ENCODE peak calls at places on chromosomes 5 and 9, in four cellular contexts. One of them, this sample, is unnamed.

GRCh38 chr9:133960568-133961129 is 31.5 kb downstream of the VAV2 start:
- DNase-seq in MM.1S: no peak
- DNase-seq in coronary artery: no peak
- DNase-seq in RWPE1: peak; percentile 39
- DNase-seq in this sample: no peak

GRCh38 chr5:16866795-16867584 is 69.1 kb downstream of the MYO10 start:
- DNase-seq in MM.1S: no peak
- DNase-seq in coronary artery: peak; percentile 79
- DNase-seq in RWPE1: no peak
- DNase-seq in this sample: no peak

GRCh38 chr5:59189482-59189881 is 606.6 kb downstream of the RAB3C start:
- DNase-seq in MM.1S: no peak
- DNase-seq in coronary artery: no peak
- DNase-seq in RWPE1: no peak
- DNase-seq in this sample: no peak

GRCh38 chr9:122498883-122499288 is 11.7 kb upstream of the OR1J2 start:
- DNase-seq in coronary artery: no peak
- DNase-seq in MM.1S: peak; percentile 56
- DNase-seq in RWPE1: peak; percentile 79
- DNase-seq in this sample: peak; percentile 3

GRCh38 chr5:180593446-180594206 is 2.3 kb upstream of the SCGB3A1 start:
- DNase-seq in coronary artery: no peak
- DNase-seq in MM.1S: no peak
- DNase-seq in RWPE1: no peak
- DNase-seq in this sample: no peak

GRCh38 chr9:104984541-104984940 is 56.6 kb upstream of the ABCA1 start:
- DNase-seq in RWPE1: no peak
- DNase-seq in MM.1S: no peak
- DNase-seq in coronary artery: no peak
- DNase-seq in this sample: no peak

GRCh38 chr9:115551396-115551795 is 433.4 kb upstream of the TNC start:
- DNase-seq in MM.1S: no peak
- DNase-seq in RWPE1: no peak
- DNase-seq in coronary artery: no peak
- DNase-seq in this sample: no peak

GRCh38 chr9:3954228-3954949 is 345.5 kb downstream of the GLIS3 start:
- DNase-seq in MM.1S: no peak
- DNase-seq in RWPE1: no peak
- DNase-seq in coronary artery: no peak
- DNase-seq in this sample: no peak

GRCh38 chr5:1536298-1537165 is 12.8 kb upstream of the LPCAT1 start:
- DNase-seq in coronary artery: peak; percentile 54
- DNase-seq in RWPE1: peak; percentile 45
- DNase-seq in MM.1S: peak; percentile 62
- DNase-seq in this sample: no peak

GRCh38 chr9:137431416-137431931 is 8.3 kb downstream of the NOXA1 start:
- DNase-seq in coronary artery: no peak
- DNase-seq in RWPE1: no peak
- DNase-seq in MM.1S: no peak
- DNase-seq in this sample: no peak

GRCh38 chr9:136190237-136190601 is 14.7 kb downstream of the LHX3 start:
- DNase-seq in MM.1S: no peak
- DNase-seq in coronary artery: no peak
- DNase-seq in RWPE1: no peak
- DNase-seq in this sample: no peak

GRCh38 chr5:96146675-96147074 is 185.0 kb upstream of the ELL2 start:
- DNase-seq in coronary artery: no peak
- DNase-seq in RWPE1: peak; percentile 39
- DNase-seq in MM.1S: no peak
- DNase-seq in this sample: no peak

GRCh38 chr9:95009459-95009858 is 283.0 kb downstream of the AOPEP start:
- DNase-seq in coronary artery: no peak
- DNase-seq in MM.1S: no peak
- DNase-seq in RWPE1: no peak
- DNase-seq in this sample: no peak

GRCh38 chr9:116020801-116021200 is 132.8 kb upstream of the PAPPA start:
- DNase-seq in MM.1S: no peak
- DNase-seq in coronary artery: no peak
- DNase-seq in RWPE1: no peak
- DNase-seq in this sample: no peak

GRCh38 chr5:16484081-16484480 is 18.5 kb upstream of the ZNF622 start:
- DNase-seq in coronary artery: no peak
- DNase-seq in MM.1S: no peak
- DNase-seq in RWPE1: no peak
- DNase-seq in this sample: no peak

GRCh38 chr9:16202913-16203734 is 650.3 kb downstream of the CCDC171 start:
- DNase-seq in RWPE1: peak; percentile 91
- DNase-seq in MM.1S: no peak
- DNase-seq in coronary artery: no peak
- DNase-seq in this sample: peak; percentile 80

GRCh38 chr9:96442491-96442890 is 7.5 kb upstream of the HABP4 start:
- DNase-seq in MM.1S: no peak
- DNase-seq in RWPE1: no peak
- DNase-seq in coronary artery: no peak
- DNase-seq in this sample: no peak

GRCh38 chr5:50406874-50407273 is 34.2 kb downstream of the EMB start:
- DNase-seq in coronary artery: no peak
- DNase-seq in RWPE1: peak; percentile 21
- DNase-seq in MM.1S: no peak
- DNase-seq in this sample: no peak

GRCh38 chr9:70421020-70421271 is 6.5 kb upstream of the KLF9 start:
- DNase-seq in RWPE1: peak; percentile 16
- DNase-seq in coronary artery: no peak
- DNase-seq in MM.1S: no peak
- DNase-seq in this sample: no peak

GRCh38 chr9:112970939-112971338 is 41.1 kb downstream of the ZNF883 start:
- DNase-seq in MM.1S: no peak
- DNase-seq in RWPE1: peak; percentile 25
- DNase-seq in coronary artery: no peak
- DNase-seq in this sample: no peak

DNA sequence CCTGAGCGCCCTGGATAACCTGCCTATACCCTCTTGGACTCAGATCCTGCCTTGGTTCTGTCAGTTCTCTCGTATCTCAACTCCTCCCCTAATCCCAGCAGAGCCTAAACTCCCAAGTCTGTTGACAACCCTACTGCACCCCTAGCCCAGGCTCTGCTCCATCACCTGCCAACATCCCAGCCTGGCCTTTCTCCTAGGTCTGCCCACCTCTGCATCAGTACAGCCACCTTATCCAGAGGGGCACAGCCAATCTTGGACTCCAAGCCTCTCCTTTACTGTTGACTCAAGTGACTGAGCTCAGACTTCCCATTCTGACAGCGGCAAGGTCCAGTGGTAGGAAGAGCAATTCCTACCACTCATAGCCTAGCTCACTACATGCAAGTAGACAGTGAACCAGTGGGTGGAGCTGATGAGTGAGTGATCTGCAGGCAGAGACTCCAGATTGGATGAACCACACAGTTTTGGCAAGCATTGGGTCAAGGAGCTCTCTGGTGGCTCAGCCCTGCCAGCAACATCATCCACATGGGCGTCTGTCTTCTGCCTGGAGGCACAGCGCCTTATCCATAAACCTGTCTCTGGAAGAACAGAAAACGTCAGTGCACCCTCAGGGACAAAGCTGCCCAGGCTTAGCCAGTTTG is 26.5 kb downstream of the TRMO start:
- DNase-seq in coronary artery: no peak
- DNase-seq in MM.1S: peak; percentile 16
- DNase-seq in RWPE1: peak; percentile 35
- DNase-seq in this sample: no peak
- TF ChIP-seq CTCF in coronary artery: no peak
- TF ChIP-seq CTCF in MM.1S: peak; percentile 36
- TF ChIP-seq CTCF in RWPE1: no peak
- TF ChIP-seq CTCF in this sample: no peak

GRCh38 chr9:93587651-93588347 is 11.4 kb downstream of the PHF2 start:
- DNase-seq in MM.1S: no peak
- DNase-seq in coronary artery: peak; percentile 55
- DNase-seq in RWPE1: no peak
- DNase-seq in this sample: no peak
- TF ChIP-seq CTCF in MM.1S: no peak
- TF ChIP-seq CTCF in coronary artery: no peak
- TF ChIP-seq CTCF in RWPE1: no peak
- TF ChIP-seq CTCF in this sample: peak; percentile 11

GRCh38 chr9:108108290-108108689 is 618.7 kb upstream of the KLF4 start:
- DNase-seq in RWPE1: no peak
- DNase-seq in coronary artery: no peak
- DNase-seq in MM.1S: no peak
- DNase-seq in this sample: no peak

GRCh38 chr9:108105885-108106284 is 616.3 kb upstream of the KLF4 start:
- DNase-seq in MM.1S: no peak
- DNase-seq in RWPE1: no peak
- DNase-seq in coronary artery: no peak
- DNase-seq in this sample: no peak

GRCh38 chr9:108103294-108103693 is 613.7 kb upstream of the KLF4 start:
- DNase-seq in MM.1S: no peak
- DNase-seq in coronary artery: no peak
- DNase-seq in RWPE1: no peak
- DNase-seq in this sample: peak; percentile 11

GRCh38 chr9:108101410-108101809 is 611.8 kb upstream of the KLF4 start:
- DNase-seq in coronary artery: no peak
- DNase-seq in MM.1S: no peak
- DNase-seq in RWPE1: no peak
- DNase-seq in this sample: no peak

DNA sequence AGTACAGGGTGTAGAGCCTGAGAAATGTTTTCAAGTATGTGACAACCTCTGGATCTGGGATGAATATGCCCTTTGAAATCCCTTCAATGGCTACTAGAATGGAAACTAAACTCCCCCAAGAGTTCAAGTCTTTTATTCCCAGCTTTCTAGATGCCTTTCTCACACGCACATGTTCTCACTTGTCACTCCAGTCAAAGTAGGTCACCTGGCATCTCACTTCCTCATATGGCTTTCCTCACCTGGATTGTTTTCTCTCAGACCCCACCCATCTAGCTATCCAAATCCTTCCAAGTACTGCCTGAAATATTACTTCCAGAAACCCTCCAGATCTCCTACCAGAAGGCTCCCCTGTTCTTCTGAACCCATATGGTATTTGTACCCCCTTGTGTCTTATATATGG is 615.4 kb upstream of the KLF4 start:
- DNase-seq in coronary artery: no peak
- DNase-seq in MM.1S: no peak
- DNase-seq in RWPE1: no peak
- DNase-seq in this sample: no peak
- TF ChIP-seq CTCF in coronary artery: no peak
- TF ChIP-seq CTCF in MM.1S: no peak
- TF ChIP-seq CTCF in RWPE1: no peak
- TF ChIP-seq CTCF in this sample: no peak

DNA sequence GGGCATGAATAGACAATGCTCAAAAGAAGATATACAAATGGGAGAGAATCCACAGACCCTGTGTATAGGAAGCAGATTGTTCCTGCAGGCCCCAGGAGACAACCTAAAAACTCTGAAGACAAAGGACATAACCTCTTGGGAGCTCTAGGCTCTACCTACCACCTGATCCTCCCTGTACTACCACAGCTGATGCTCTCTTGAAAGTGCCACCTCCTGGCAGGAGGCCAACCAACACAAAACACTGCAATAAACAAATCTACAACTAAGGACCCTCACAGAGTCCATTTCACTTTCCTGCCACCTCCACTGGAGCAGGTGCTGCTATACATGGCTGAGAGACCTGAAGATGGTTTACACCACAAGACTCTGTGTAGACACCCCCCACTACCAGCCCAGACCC is 49.0 kb downstream of the STARD4 start:
- DNase-seq in MM.1S: no peak
- DNase-seq in RWPE1: no peak
- DNase-seq in coronary artery: no peak
- DNase-seq in this sample: no peak
- TF ChIP-seq CTCF in MM.1S: no peak
- TF ChIP-seq CTCF in RWPE1: no peak
- TF ChIP-seq CTCF in coronary artery: no peak
- TF ChIP-seq CTCF in this sample: no peak

GRCh38 chr5:114101153-114101552 is 260.7 kb upstream of the KCNN2 start:
- DNase-seq in RWPE1: peak; percentile 38
- DNase-seq in coronary artery: no peak
- DNase-seq in MM.1S: peak; percentile 66
- DNase-seq in this sample: peak; percentile 19
- TF ChIP-seq CTCF in RWPE1: peak; percentile 52
- TF ChIP-seq CTCF in coronary artery: no peak
- TF ChIP-seq CTCF in MM.1S: peak; percentile 42
- TF ChIP-seq CTCF in this sample: peak; percentile 56

GRCh38 chr5:109862301-109862700 is 172.6 kb downstream of the MAN2A1 start:
- DNase-seq in coronary artery: no peak
- DNase-seq in MM.1S: no peak
- DNase-seq in RWPE1: no peak
- DNase-seq in this sample: no peak
- TF ChIP-seq CTCF in coronary artery: no peak
- TF ChIP-seq CTCF in MM.1S: no peak
- TF ChIP-seq CTCF in RWPE1: no peak
- TF ChIP-seq CTCF in this sample: no peak

GRCh38 chr9:89418112-89418872 is 79.6 kb downstream of the SEMA4D start:
- DNase-seq in MM.1S: no peak
- DNase-seq in coronary artery: no peak
- DNase-seq in RWPE1: no peak
- DNase-seq in this sample: no peak
- TF ChIP-seq CTCF in MM.1S: no peak
- TF ChIP-seq CTCF in coronary artery: no peak
- TF ChIP-seq CTCF in RWPE1: no peak
- TF ChIP-seq CTCF in this sample: no peak

GRCh38 chr9:1869843-1870242 is 145.3 kb upstream of the SMARCA2 start:
- DNase-seq in RWPE1: no peak
- DNase-seq in MM.1S: peak; percentile 72
- DNase-seq in coronary artery: no peak
- DNase-seq in this sample: no peak
- TF ChIP-seq CTCF in RWPE1: no peak
- TF ChIP-seq CTCF in MM.1S: peak; percentile 72
- TF ChIP-seq CTCF in coronary artery: no peak
- TF ChIP-seq CTCF in this sample: peak; percentile 35